ENCODE peak calls at places on chromosomes 1 and 21, in four cellular contexts. One of them, this sample, is unnamed.

GRCh38 chr1:20726107-20726911 is 6.2 kb downstream of the SH2D5 start:
- DNase-seq in brain pericyte: no peak
- DNase-seq in GM23248: no peak
- DNase-seq in activated T-cell treated with anti-CD3 and anti-CD28 coated beads for 1 hour: no peak
- DNase-seq in this sample: no peak

GRCh38 chr1:87826639-87827345 is 498.1 kb downstream of the LMO4 start:
- DNase-seq in brain pericyte: peak; percentile 47
- DNase-seq in GM23248: peak; percentile 66
- DNase-seq in activated T-cell treated with anti-CD3 and anti-CD28 coated beads for 1 hour: no peak
- DNase-seq in this sample: peak; percentile 50

GRCh38 chr1:172727956-172728603 is 69.2 kb downstream of the FASLG start:
- DNase-seq in brain pericyte: no peak
- DNase-seq in GM23248: peak; percentile 51
- DNase-seq in activated T-cell treated with anti-CD3 and anti-CD28 coated beads for 1 hour: no peak
- DNase-seq in this sample: peak; percentile 71

GRCh38 chr1:227948493-227949260 is 945 bp upstream of the WNT9A start:
- DNase-seq in brain pericyte: no peak
- DNase-seq in GM23248: peak; percentile 40
- DNase-seq in activated T-cell treated with anti-CD3 and anti-CD28 coated beads for 1 hour: no peak
- DNase-seq in this sample: peak; percentile 10

GRCh38 chr1:47650205-47650604 is 212.4 kb downstream of the FOXD2 start:
- DNase-seq in brain pericyte: peak; percentile 39
- DNase-seq in GM23248: peak; percentile 88
- DNase-seq in activated T-cell treated with anti-CD3 and anti-CD28 coated beads for 1 hour: no peak
- DNase-seq in this sample: peak; percentile 98

GRCh38 chr1:237568955-237569354 is 321.8 kb downstream of the ZP4 start:
- DNase-seq in brain pericyte: no peak
- DNase-seq in GM23248: no peak
- DNase-seq in activated T-cell treated with anti-CD3 and anti-CD28 coated beads for 1 hour: no peak
- DNase-seq in this sample: peak; percentile 22

GRCh38 chr1:168942165-168942564 is 164.3 kb upstream of the ATP1B1 start:
- DNase-seq in brain pericyte: no peak
- DNase-seq in GM23248: no peak
- DNase-seq in activated T-cell treated with anti-CD3 and anti-CD28 coated beads for 1 hour: no peak
- DNase-seq in this sample: no peak

GRCh38 chr21:36397606-36398005 is 12.4 kb downstream of the CHAF1B start:
- DNase-seq in brain pericyte: no peak
- DNase-seq in GM23248: no peak
- DNase-seq in activated T-cell treated with anti-CD3 and anti-CD28 coated beads for 1 hour: no peak
- DNase-seq in this sample: no peak

GRCh38 chr1:147626304-147626703 is 44.0 kb downstream of the ACP6 start:
- DNase-seq in brain pericyte: no peak
- DNase-seq in GM23248: no peak
- DNase-seq in activated T-cell treated with anti-CD3 and anti-CD28 coated beads for 1 hour: no peak
- DNase-seq in this sample: no peak

GRCh38 chr1:960371-961131 is at the start of gene KLHL17:
- DNase-seq in brain pericyte: no peak
- DNase-seq in GM23248: peak; percentile 84
- DNase-seq in activated T-cell treated with anti-CD3 and anti-CD28 coated beads for 1 hour: peak; percentile 74
- DNase-seq in this sample: peak; percentile 79

GRCh38 chr1:109984190-109984455 is 442 bp upstream of the AHCYL1 start:
- DNase-seq in brain pericyte: no peak
- DNase-seq in GM23248: peak; percentile 71
- DNase-seq in activated T-cell treated with anti-CD3 and anti-CD28 coated beads for 1 hour: no peak
- DNase-seq in this sample: peak; percentile 50

GRCh38 chr1:186183970-186184628 is 191.0 kb downstream of the TPR start:
- DNase-seq in brain pericyte: no peak
- DNase-seq in GM23248: peak; percentile 59
- DNase-seq in activated T-cell treated with anti-CD3 and anti-CD28 coated beads for 1 hour: no peak
- DNase-seq in this sample: peak; percentile 53

GRCh38 chr1:190205713-190206112 is 272.0 kb downstream of the BRINP3 start:
- DNase-seq in brain pericyte: no peak
- DNase-seq in GM23248: no peak
- DNase-seq in activated T-cell treated with anti-CD3 and anti-CD28 coated beads for 1 hour: no peak
- DNase-seq in this sample: peak; percentile 69

GRCh38 chr1:222240536-222241181 is 307.2 kb downstream of the HHIPL2 start:
- DNase-seq in brain pericyte: no peak
- DNase-seq in GM23248: peak; percentile 63
- DNase-seq in activated T-cell treated with anti-CD3 and anti-CD28 coated beads for 1 hour: no peak
- DNase-seq in this sample: peak; percentile 38

GRCh38 chr1:10648689-10649483 is 147.6 kb downstream of the CASZ1 start:
- DNase-seq in brain pericyte: no peak
- DNase-seq in GM23248: no peak
- DNase-seq in activated T-cell treated with anti-CD3 and anti-CD28 coated beads for 1 hour: no peak
- DNase-seq in this sample: no peak

This sample was measured in ELR.